ENCODE peak calls at places on chromosome 20, in five cellular contexts. One of them, this sample, is unnamed.

GRCh38 chr20:50224553-50225255 is 34.1 kb downstream of the CEBPB start:
- DNase-seq in GM23248: peak; percentile 95
- DNase-seq in hippocampal formation: no peak
- DNase-seq in substantia nigra: no peak
- DNase-seq in AG20443: peak; percentile 95
- DNase-seq in this sample: no peak

GRCh38 chr20:54020348-54020747 is 50.0 kb downstream of the BCAS1 start:
- DNase-seq in GM23248: no peak
- DNase-seq in hippocampal formation: no peak
- DNase-seq in substantia nigra: no peak
- DNase-seq in AG20443: no peak
- DNase-seq in this sample: no peak

GRCh38 chr20:32445539-32446273 is 87.6 kb downstream of the ASXL1 start:
- DNase-seq in GM23248: no peak
- DNase-seq in hippocampal formation: no peak
- DNase-seq in substantia nigra: peak; percentile 32
- DNase-seq in AG20443: no peak
- DNase-seq in this sample: no peak

GRCh38 chr20:48797850-48798747 is 29.7 kb downstream of the PREX1 start:
- DNase-seq in GM23248: no peak
- DNase-seq in hippocampal formation: no peak
- DNase-seq in substantia nigra: no peak
- DNase-seq in AG20443: no peak
- DNase-seq in this sample: no peak

GRCh38 chr20:57261488-57262243 is 4.8 kb downstream of the BMP7 start:
- DNase-seq in GM23248: no peak
- DNase-seq in hippocampal formation: no peak
- DNase-seq in substantia nigra: no peak
- DNase-seq in AG20443: no peak
- DNase-seq in this sample: no peak

GRCh38 chr20:62411479-62412193 is 4.6 kb upstream of the CABLES2 start:
- DNase-seq in GM23248: no peak
- DNase-seq in hippocampal formation: no peak
- DNase-seq in substantia nigra: no peak
- DNase-seq in AG20443: no peak
- DNase-seq in this sample: no peak

GRCh38 chr20:33875534-33876026 is 64.4 kb downstream of the CHMP4B start:
- DNase-seq in GM23248: no peak
- DNase-seq in hippocampal formation: no peak
- DNase-seq in substantia nigra: no peak
- DNase-seq in AG20443: no peak
- DNase-seq in this sample: no peak

GRCh38 chr20:11229772-11230171 is 556.0 kb upstream of the JAG1 start:
- DNase-seq in GM23248: peak; percentile 96
- DNase-seq in hippocampal formation: no peak
- DNase-seq in substantia nigra: peak; percentile 3
- DNase-seq in AG20443: peak; percentile 90
- DNase-seq in this sample: peak; percentile 35

GRCh38 chr20:13430346-13431002 is 208.3 kb downstream of the TASP1 start:
- DNase-seq in GM23248: no peak
- DNase-seq in hippocampal formation: no peak
- DNase-seq in substantia nigra: no peak
- DNase-seq in AG20443: no peak
- DNase-seq in this sample: no peak

This sample was measured in globus pallidus.